ENCODE peak calls at places on chromosomes 3 and 15, in six cellular contexts. V is astrocyte of the spinal cord, K is cardiac fibroblast, Y is HFFc6, W is lower leg skin, O is upper lobe of left lung. B is an unnamed sample.

GRCh38 chr3:126557761-126558160 is 971 bp downstream of the C3orf22 start:
- DNase-seq in V (no peak), K (no peak), Y (no peak), W (peak), O (peak), B (peak)

GRCh38 chr3:47802734-47803477 is at the start of gene DHX30:
- DNase-seq in V (peak), K (peak), Y (peak), W (peak), O (peak), B (peak)

GRCh38 chr3:77414881-77415280 is 375.0 kb downstream of the ROBO2 start:
- DNase-seq in V (no peak), K (no peak), Y (no peak), W (no peak), O (no peak), B (no peak)

GRCh38 chr3:193207874-193208273 is 33.1 kb upstream of the PLAAT1 start:
- DNase-seq in V (no peak), K (no peak), Y (no peak), W (no peak), O (no peak), B (no peak)

GRCh38 chr3:8421267-8421666 is 80.4 kb upstream of the LMCD1 start:
- DNase-seq in V (no peak), K (no peak), Y (no peak), W (no peak), O (no peak), B (no peak)

GRCh38 chr15:90838066-90838465 is 30.3 kb upstream of the FURIN start:
- DNase-seq in V (no peak), K (no peak), Y (no peak), W (no peak), O (no peak), B (no peak)

GRCh38 chr15:85741021-85741421 is 53.7 kb downstream of the KLHL25 start:
- DNase-seq in V (no peak), K (no peak), Y (no peak), W (peak), O (peak), B (no peak)

GRCh38 chr3:182544542-182544941 is 248.8 kb upstream of the ATP11B start:
- DNase-seq in V (no peak), K (no peak), Y (no peak), W (no peak), O (no peak), B (no peak)

GRCh38 chr3:86867990-86868389 is 123.0 kb downstream of the VGLL3 start:
- DNase-seq in V (peak), K (peak), Y (no peak), W (no peak), O (no peak), B (no peak)

GRCh38 chr3:37125195-37125594 is 49.2 kb downstream of the LRRFIP2 start:
- DNase-seq in V (no peak), K (no peak), Y (no peak), W (no peak), O (no peak), B (no peak)

GRCh38 chr3:100171211-100171700 is 57.0 kb upstream of the FILIP1L start:
- DNase-seq in V (no peak), K (no peak), Y (no peak), W (no peak), O (no peak), B (no peak)

GRCh38 chr3:79367066-79367465 is 400.7 kb downstream of the ROBO1 start:
- DNase-seq in V (peak), K (peak), Y (peak), W (no peak), O (no peak), B (no peak)

GRCh38 chr3:150370129-150370602 is 37.9 kb upstream of the TSC22D2 start:
- DNase-seq in V (peak), K (peak), Y (peak), W (no peak), O (no peak), B (no peak)

GRCh38 chr3:188959013-188959412 is 212.8 kb upstream of the TPRG1 start:
- DNase-seq in V (no peak), K (no peak), Y (no peak), W (no peak), O (no peak), B (no peak)
- TF ChIP-seq CTCF in V (no peak), K (no peak), Y (no peak), W (no peak), O (no peak), B (no peak)

GRCh38 chr3:11719406-11720219 is 75.9 kb upstream of the VGLL4 start:
- DNase-seq in V (peak), K (peak), Y (peak), W (peak), O (peak), B (peak)

GRCh38 chr3:11717768-11718581 is 74.3 kb upstream of the VGLL4 start:
- DNase-seq in V (peak), K (peak), Y (peak), W (no peak), O (no peak), B (no peak)

GRCh38 chr3:11721114-11721440 is 77.4 kb upstream of the VGLL4 start:
- DNase-seq in V (peak), K (no peak), Y (no peak), W (peak), O (no peak), B (no peak)

GRCh38 chr3:11718582-11719405 is 75.1 kb upstream of the VGLL4 start:
- DNase-seq in V (peak), K (peak), Y (peak), W (peak), O (no peak), B (peak)

DNA sequence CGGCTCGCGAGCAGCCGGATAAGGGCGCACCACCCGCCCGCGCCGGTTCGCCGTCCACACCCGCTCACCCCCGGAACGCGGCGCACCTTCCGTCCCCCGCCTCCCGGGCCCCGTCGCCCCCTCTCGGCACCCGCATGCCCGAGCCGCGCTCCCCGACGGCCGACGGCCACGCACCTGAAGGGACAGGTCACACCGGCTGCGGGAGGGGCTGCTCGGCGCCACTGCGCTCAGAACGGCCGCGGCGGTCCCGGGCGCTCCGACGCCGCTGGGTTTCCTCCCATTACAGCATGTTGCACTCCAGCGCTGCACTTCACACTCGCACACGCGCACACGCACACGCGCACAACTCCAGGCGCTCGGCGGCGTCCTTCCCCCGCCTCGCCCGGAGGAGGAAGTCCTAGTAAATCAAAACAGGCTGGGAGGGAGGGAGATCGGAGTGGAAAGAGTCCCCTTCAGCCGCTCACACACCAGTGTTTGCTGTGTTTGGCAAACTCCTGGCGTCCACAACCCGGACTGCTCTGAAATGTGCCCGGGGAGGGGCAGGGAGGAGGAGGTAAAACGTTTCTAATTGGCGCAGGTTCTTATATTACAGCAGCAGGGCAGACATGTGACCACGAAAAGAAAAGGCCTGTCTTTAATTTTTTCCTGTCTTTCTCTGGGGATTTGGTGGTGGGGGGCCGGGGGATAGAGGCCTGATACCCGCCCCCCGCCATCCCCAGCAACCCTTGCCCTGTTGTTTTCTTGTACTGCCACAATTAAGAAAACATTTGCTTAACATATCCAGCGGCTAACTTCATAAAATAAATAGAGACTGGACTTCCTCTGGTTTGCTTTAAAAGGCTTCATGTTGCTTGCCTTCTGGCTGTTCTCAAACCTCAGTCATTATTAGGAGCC is 76.8 kb upstream of the VGLL4 start:
- DNase-seq in V (peak), K (peak), Y (peak), W (peak), O (peak), B (peak)
- TF ChIP-seq CTCF in V (no peak), K (no peak), Y (peak), W (no peak), O (peak), B (peak)

GRCh38 chr3:123652346-123652984 is 67.6 kb upstream of the HACD2 start:
- DNase-seq in V (peak), K (peak), Y (peak), W (peak), O (peak), B (no peak)
- TF ChIP-seq CTCF in V (peak), K (peak), Y (peak), W (peak), O (peak), B (peak)

DNA sequence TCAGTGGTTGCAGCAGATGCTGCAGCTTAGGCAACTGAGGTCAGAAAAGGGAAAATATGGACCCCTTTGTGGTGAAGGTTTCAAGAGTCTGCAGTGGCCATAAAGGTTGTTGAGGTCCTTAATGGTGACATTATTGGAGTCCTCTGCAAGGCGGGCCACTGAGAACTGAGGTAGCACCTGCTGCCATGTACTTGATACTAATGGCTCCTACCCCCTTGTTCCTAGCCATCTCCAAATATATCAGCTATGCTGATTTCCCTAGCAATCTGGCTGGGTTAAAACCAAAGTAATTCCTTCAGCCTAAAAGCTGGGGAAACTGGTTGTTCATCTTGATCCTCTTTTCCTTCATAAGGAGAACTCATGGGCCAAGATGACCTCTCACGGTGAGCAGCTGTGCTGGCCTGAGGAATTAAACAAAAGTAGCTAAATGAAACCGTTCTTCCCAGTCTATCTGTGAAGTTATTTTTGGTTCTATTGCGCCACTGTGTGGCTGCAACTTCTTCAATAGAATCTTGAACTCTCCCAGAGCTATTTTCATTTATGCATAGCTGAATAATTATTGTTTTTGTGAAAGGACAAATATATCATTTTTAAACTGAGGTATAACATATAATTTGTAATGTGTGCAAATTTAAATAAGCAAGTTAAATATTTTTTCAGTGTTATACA is 76.1 kb upstream of the PLSCR4 start:
- DNase-seq in V (peak), K (peak), Y (peak), W (no peak), O (no peak), B (no peak)
- TF ChIP-seq CTCF in V (peak), K (peak), Y (peak), W (no peak), O (peak), B (peak)

GRCh38 chr3:156533205-156533604 is 21.7 kb downstream of the SSR3 start:
- DNase-seq in V (peak), K (no peak), Y (no peak), W (no peak), O (no peak), B (no peak)

GRCh38 chr3:156535798-156536197 is 19.1 kb downstream of the SSR3 start:
- DNase-seq in V (peak), K (no peak), Y (no peak), W (no peak), O (no peak), B (no peak)

GRCh38 chr3:156532730-156533129 is 22.2 kb downstream of the SSR3 start:
- DNase-seq in V (peak), K (no peak), Y (no peak), W (no peak), O (no peak), B (no peak)

GRCh38 chr3:156536524-156537316 is 18.2 kb downstream of the SSR3 start:
- DNase-seq in V (peak), K (peak), Y (no peak), W (no peak), O (no peak), B (no peak)

DNA sequence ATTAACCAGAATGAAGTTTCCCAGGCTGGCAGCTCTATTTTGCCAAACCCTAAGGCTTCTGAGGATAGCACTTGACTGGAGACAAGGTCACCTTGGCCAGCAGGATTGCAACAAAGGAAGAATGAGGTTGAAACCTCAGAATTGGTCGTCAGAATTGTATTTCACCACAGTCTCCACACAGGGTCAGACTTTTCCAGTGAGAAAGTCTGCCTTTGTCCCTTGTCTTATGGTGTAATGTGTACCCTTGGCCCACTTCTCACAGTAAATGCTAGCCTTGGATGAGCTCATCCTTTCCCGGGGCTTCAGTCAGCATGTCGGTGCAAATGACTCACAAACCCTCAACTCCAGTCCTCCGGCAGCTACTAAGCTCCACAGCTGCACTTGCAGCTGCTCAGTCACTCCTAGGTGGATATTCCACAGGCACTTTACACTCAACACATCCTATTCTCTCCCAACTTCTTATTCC is 19.7 kb downstream of the SSR3 start:
- DNase-seq in V (peak), K (peak), Y (peak), W (no peak), O (no peak), B (no peak)
- TF ChIP-seq CTCF in V (peak), K (peak), Y (peak), W (peak), O (peak), B (peak)

GRCh38 chr15:66788024-66788423 is 86.0 kb downstream of the SMAD6 start:
- DNase-seq in V (no peak), K (no peak), Y (no peak), W (peak), O (no peak), B (no peak)

GRCh38 chr15:66786708-66787471 is 84.9 kb downstream of the SMAD6 start:
- DNase-seq in V (no peak), K (no peak), Y (no peak), W (no peak), O (no peak), B (no peak)

GRCh38 chr15:66786222-66786621 is 84.2 kb downstream of the SMAD6 start:
- DNase-seq in V (no peak), K (no peak), Y (no peak), W (no peak), O (no peak), B (no peak)

GRCh38 chr15:66787472-66787871 is 85.4 kb downstream of the SMAD6 start:
- DNase-seq in V (no peak), K (no peak), Y (no peak), W (peak), O (no peak), B (no peak)

GRCh38 chr15:66789029-66790025 is 87.3 kb downstream of the SMAD6 start:
- DNase-seq in V (peak), K (peak), Y (peak), W (peak), O (no peak), B (no peak)
- TF ChIP-seq CTCF in V (peak), K (peak), Y (peak), W (no peak), O (peak), B (peak)

GRCh38 chr3:179323197-179323901 is 518 bp downstream of the ZNF639 start:
- DNase-seq in V (peak), K (peak), Y (peak), W (peak), O (peak), B (no peak)
- TF ChIP-seq CTCF in V (no peak), K (peak), Y (no peak), W (no peak), O (no peak), B (peak)

B was measured in chondrocyte.